ENCODE peak calls at places on chromosomes 2 and 18, in seven cellular contexts. A is CD8-positive, alpha-beta memory T cell; V is M059J; P is activated CD8-positive, alpha-beta memory T cell treated with anti-CD3 and anti-CD28 coated beads for 1 hour; S is mammary epithelial cell; J is EL; D is NCI-H1417. C is an unnamed sample.

GRCh38 chr2:29398384-29399237 is 283.4 kb downstream of the CLIP4 start:
- DNase-seq in A (no peak), V (peak), P (no peak), S (no peak), J (peak), D (peak), C (no peak)

GRCh38 chr18:45837283-45838070 is 12.0 kb downstream of the SIGLEC15 start:
- DNase-seq in A (peak), V (no peak), P (peak), S (no peak), J (peak), D (peak), C (no peak)

GRCh38 chr18:74113711-74114110 is 33.9 kb downstream of the FBXO15 start:
- DNase-seq in A (no peak), V (no peak), P (no peak), S (no peak), J (no peak), D (no peak), C (no peak)

GRCh38 chr18:70956554-70956953 is 667.7 kb downstream of the SOCS6 start:
- DNase-seq in A (no peak), V (no peak), P (no peak), S (no peak), J (no peak), D (no peak), C (no peak)

GRCh38 chr2:126884861-126885481 is 13.7 kb upstream of the TEX51 start:
- DNase-seq in A (no peak), V (no peak), P (no peak), S (no peak), J (no peak), D (no peak), C (no peak)

GRCh38 chr2:39568561-39569006 is 97.1 kb upstream of the TMEM178A start:
- DNase-seq in A (no peak), V (peak), P (no peak), S (peak), J (peak), D (no peak), C (no peak)

GRCh38 chr2:119553687-119554344 is 9.6 kb downstream of the CFAP221 start:
- DNase-seq in A (no peak), V (no peak), P (no peak), S (no peak), J (no peak), D (no peak), C (peak)

GRCh38 chr2:48347712-48348111 is 182.2 kb upstream of the STON1 start:
- DNase-seq in A (no peak), V (peak), P (no peak), S (peak), J (no peak), D (peak), C (peak)

GRCh38 chr2:186135697-186136096 is 350.4 kb upstream of the ZC3H15 start:
- DNase-seq in A (no peak), V (no peak), P (no peak), S (peak), J (no peak), D (no peak), C (no peak)

GRCh38 chr2:96547203-96547641 is 10.7 kb downstream of the ARID5A start:
- DNase-seq in A (no peak), V (no peak), P (no peak), S (no peak), J (no peak), D (no peak), C (no peak)

GRCh38 chr18:9688036-9688741 is 19.9 kb upstream of the RAB31 start:
- DNase-seq in A (no peak), V (no peak), P (no peak), S (peak), J (no peak), D (peak), C (no peak)